ENCODE peak calls at places on chromosomes 4 and X, in eight cellular contexts. Z is PC-3, E is uterus, F is K562, A is PC-9, J is tibial nerve, G is IMR-90, K is vagina. P is an unnamed sample.

GRCh38 chr4:86344127-86344526 is 15.7 kb downstream of the MAPK10 start:
- DNase-seq in K (no peak), F (no peak), G (no peak), J (no peak), E (no peak), Z (no peak), A (no peak), P (no peak)

GRCh38 chr4:87492617-87493016 is 36.6 kb downstream of the SPARCL1 start:
- DNase-seq in G (no peak), A (no peak), Z (no peak), J (no peak), K (no peak), E (no peak), F (no peak), P (no peak)

GRCh38 chr4:16194199-16194598 is 32.1 kb downstream of the TAPT1 start:
- DNase-seq in Z (no peak), F (no peak), A (no peak), G (peak; percentile 16), K (no peak), J (no peak), E (no peak), P (no peak)

GRCh38 chr4:147078875-147079658 is 133.4 kb upstream of the TTC29 start:
- DNase-seq in A (peak; percentile 1), Z (no peak), K (no peak), J (no peak), G (no peak), E (peak; percentile 25), F (no peak), P (no peak)

GRCh38 chr4:105620640-105621323 is 68.4 kb downstream of the ARHGEF38 start:
- DNase-seq in G (peak; percentile 57), Z (peak; percentile 84), J (no peak), F (no peak), K (no peak), E (no peak), A (no peak), P (no peak)

GRCh38 chr4:35063171-35063570 is 1181.1 kb downstream of the ARAP2 start:
- DNase-seq in J (no peak), G (no peak), Z (no peak), A (no peak), E (no peak), F (no peak), K (no peak), P (no peak)

GRCh38 chr4:102139132-102139573 is 206.1 kb downstream of the SLC39A8 start:
- DNase-seq in Z (peak; percentile 92), F (no peak), A (no peak), K (no peak), J (no peak), G (no peak), E (peak; percentile 16), P (no peak)

GRCh38 chr4:57053508-57053907 is 56.7 kb downstream of the IGFBP7 start:
- DNase-seq in A (no peak), E (no peak), F (no peak), Z (no peak), K (no peak), G (peak; percentile 80), J (no peak), P (peak; percentile 59)

GRCh38 chr4:105122334-105122733 is 24.3 kb upstream of the TET2 start:
- DNase-seq in E (no peak), K (no peak), Z (peak; percentile 56), G (no peak), F (no peak), A (peak; percentile 60), J (no peak), P (no peak)

GRCh38 chrX:23334871-23335599 is 386 bp downstream of the PTCHD1 start:
- DNase-seq in J (no peak), G (no peak), E (no peak), Z (no peak), K (no peak), F (no peak), A (no peak), P (no peak)

GRCh38 chrX:22534643-22535042 is 261.9 kb downstream of the CBLL2 start:
- DNase-seq in Z (peak; percentile 90), K (no peak), E (peak; percentile 34), G (peak; percentile 85), F (no peak), A (no peak), J (no peak), P (no peak)

GRCh38 chr4:14301993-14302392 is 674.5 kb upstream of the BOD1L1 start:
- DNase-seq in E (no peak), G (no peak), F (no peak), A (no peak), J (no peak), K (no peak), Z (no peak), P (no peak)

GRCh38 chr4:110055014-110055768 is 142.5 kb downstream of the EGF start:
- DNase-seq in Z (peak; percentile 35), G (peak; percentile 28), F (no peak), E (no peak), J (no peak), K (no peak), A (no peak), P (no peak)

GRCh38 chrX:2965965-2966364 is 36.8 kb upstream of the ARSD start:
- DNase-seq in Z (no peak), F (no peak), K (no peak), G (no peak), A (no peak), E (no peak), J (no peak), P (no peak)

GRCh38 chr4:95949136-95949765 is 109.4 kb downstream of the PDHA2 start:
- DNase-seq in J (no peak), G (no peak), Z (no peak), A (no peak), F (no peak), K (no peak), E (no peak), P (no peak)

GRCh38 chrX:9327747-9328145 is 137.1 kb upstream of the TBL1X start:
- DNase-seq in A (no peak), K (no peak), Z (peak; percentile 89), J (no peak), F (no peak), E (no peak), G (peak; percentile 90), P (no peak)

GRCh38 chr4:98688416-98689290 is 30.2 kb upstream of the TSPAN5 start:
- DNase-seq in G (peak; percentile 70), K (no peak), J (no peak), F (peak; percentile 58), A (peak; percentile 3), E (no peak), Z (peak; percentile 47), P (no peak)

GRCh38 chr4:118278473-118279274 is 74.1 kb downstream of the PRSS12 start:
- DNase-seq in Z (peak; percentile 92), K (no peak), F (peak; percentile 97), E (peak; percentile 93), G (peak; percentile 88), A (peak; percentile 92), J (peak; percentile 89), P (peak; percentile 96)
- H3K4me1 ChIP-seq in Z (peaks cover 15% of the 10 kb centered on the region), K (peaks cover 27% of the 10 kb centered on the region), F (peaks cover 4% of the 10 kb centered on the region), E (peaks cover 5% of the 10 kb centered on the region), G (peaks cover 8% of the 10 kb centered on the region), A (peaks cover 23% of the 10 kb centered on the region), J (peaks cover 14% of the 10 kb centered on the region), P (peaks cover 29% of the 10 kb centered on the region)

GRCh38 chr4:169220446-169220845 is 50.3 kb downstream of the SH3RF1 start:
- DNase-seq in Z (no peak), J (no peak), K (no peak), G (no peak), A (no peak), E (no peak), F (no peak), P (no peak)

GRCh38 chr4:169219440-169219839 is 51.3 kb downstream of the SH3RF1 start:
- DNase-seq in K (no peak), Z (no peak), F (no peak), G (no peak), J (no peak), E (no peak), A (no peak), P (no peak)

GRCh38 chr4:169221662-169222061 is 49.1 kb downstream of the SH3RF1 start:
- DNase-seq in K (no peak), J (no peak), G (no peak), E (no peak), A (no peak), Z (no peak), F (no peak), P (no peak)

GRCh38 chr4:169222768-169223167 is 48.0 kb downstream of the SH3RF1 start:
- DNase-seq in A (no peak), K (no peak), Z (no peak), F (no peak), G (no peak), J (no peak), E (no peak), P (no peak)

DNA sequence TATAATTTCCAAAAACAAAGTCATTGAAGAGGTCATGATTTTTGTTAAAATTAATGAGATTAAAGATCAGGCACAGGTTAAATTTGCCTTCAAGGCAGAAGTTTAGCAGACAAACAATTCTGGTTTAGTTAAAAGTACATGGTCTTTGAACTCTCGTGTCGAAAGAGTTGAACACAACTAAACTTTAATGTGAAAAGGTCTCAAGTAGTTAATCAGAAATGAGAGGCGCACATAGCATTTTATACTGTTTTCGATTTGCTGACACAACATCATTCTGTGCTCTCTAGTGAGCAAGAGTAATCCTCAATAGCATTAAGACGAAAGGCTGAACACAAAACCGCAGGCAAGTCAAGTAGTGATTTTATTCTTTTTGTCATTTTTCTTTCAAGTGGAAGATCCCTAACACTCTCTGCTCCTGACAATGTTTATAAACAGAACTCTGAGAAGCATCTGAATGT is 49.9 kb downstream of the SH3RF1 start:
- DNase-seq in Z (no peak), E (no peak), K (no peak), J (no peak), A (no peak), F (no peak), G (peak; percentile 49), P (no peak)
- H3K4me1 ChIP-seq in Z (peaks cover 21% of the 10 kb centered on the region), E (peaks cover 6% of the 10 kb centered on the region), K (peaks cover 19% of the 10 kb centered on the region), J (peaks cover 5% of the 10 kb centered on the region), A (peaks cover 14% of the 10 kb centered on the region), F (no peaks in the 10 kb centered on the region), G (peaks cover 26% of the 10 kb centered on the region), P (no peaks in the 10 kb centered on the region)

DNA sequence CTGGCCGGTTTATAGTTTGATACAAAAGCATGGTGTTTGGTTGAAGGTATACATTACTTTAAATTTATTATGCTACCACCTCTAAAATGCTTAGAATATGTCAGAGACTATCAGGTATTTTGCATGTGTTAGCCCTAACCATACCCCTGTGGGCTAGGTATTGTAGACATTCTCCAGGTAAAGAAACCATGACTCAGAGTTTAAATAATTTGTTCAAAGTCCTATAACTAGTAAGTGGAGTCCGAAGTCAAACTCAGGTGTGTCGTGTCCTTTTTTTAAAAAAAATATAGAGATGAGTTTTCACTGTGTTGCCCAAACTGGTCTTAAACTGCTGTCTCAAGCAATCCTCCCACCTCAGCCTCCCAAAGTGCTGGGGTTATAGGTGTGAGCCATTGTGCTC is 12.4 kb downstream of the LAP3 start:
- DNase-seq in F (no peak), Z (no peak), A (no peak), K (no peak), J (no peak), G (no peak), E (no peak), P (no peak)
- H3K4me1 ChIP-seq in F (no peaks in the 10 kb centered on the region), Z (no peaks in the 10 kb centered on the region), A (no peaks in the 10 kb centered on the region), K (no peaks in the 10 kb centered on the region), J (no peaks in the 10 kb centered on the region), G (no peaks in the 10 kb centered on the region), E (no peaks in the 10 kb centered on the region), P (no peaks in the 10 kb centered on the region)

DNA sequence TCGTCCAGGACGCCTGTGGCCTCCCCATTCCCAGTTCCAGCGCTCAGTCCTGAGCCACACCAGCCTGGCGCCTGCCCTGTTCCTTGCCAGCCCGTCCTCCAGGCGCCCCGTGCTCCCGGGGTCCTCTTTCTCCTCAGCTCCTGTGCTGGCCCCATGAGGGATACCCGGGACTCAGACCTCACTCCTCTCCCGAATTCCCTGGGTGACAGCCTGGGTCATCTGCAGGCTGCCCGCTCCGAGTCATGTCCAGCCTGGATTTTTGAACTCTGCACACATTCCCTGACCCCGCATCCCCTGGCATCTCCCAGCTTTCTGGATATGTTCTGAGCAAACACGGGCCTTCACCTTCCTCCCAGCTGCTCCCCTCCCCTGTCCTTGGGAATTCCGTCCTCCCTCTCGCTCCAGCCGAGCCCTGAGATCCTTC is 14.9 kb upstream of the ADD1 start:
- DNase-seq in K (no peak), Z (no peak), E (no peak), G (no peak), J (no peak), A (no peak), F (no peak), P (no peak)
- H3K4me1 ChIP-seq in K (no peaks in the 10 kb centered on the region), Z (no peaks in the 10 kb centered on the region), E (no peaks in the 10 kb centered on the region), G (no peaks in the 10 kb centered on the region), J (no peaks in the 10 kb centered on the region), A (no peaks in the 10 kb centered on the region), F (peaks cover 63% of the 10 kb centered on the region), P (peaks cover 5% of the 10 kb centered on the region)

P was measured in right atrium auricular region.